ENCODE peak calls at places on chromosomes 7 and 10, in six cellular contexts. K is GM20000; Z is RWPE1; H is endothelial cell; T is CD4-positive, alpha-beta T cell; Q is heart right ventricle. C is an unnamed sample.

GRCh38 chr10:96512997-96513685 is 585 bp downstream of the TLL2 start:
- DNase-seq in Z (no peak), K (peak), T (no peak), Q (peak), H (no peak), C (no peak)

GRCh38 chr7:44791278-44792219 is 4.9 kb upstream of the PPIA start:
- DNase-seq in T (no peak), K (no peak), Z (no peak), Q (no peak), H (no peak), C (no peak)

GRCh38 chr10:88733215-88733614 is 26.6 kb upstream of the LIPN start:
- DNase-seq in Q (no peak), Z (no peak), T (no peak), H (no peak), K (peak), C (no peak)

GRCh38 chr7:43790006-43790405 is 31.5 kb downstream of the BLVRA start:
- DNase-seq in Q (no peak), K (no peak), T (no peak), H (no peak), Z (no peak), C (no peak)

GRCh38 chr10:11557513-11557912 is 53.9 kb downstream of the USP6NL start:
- DNase-seq in H (no peak), K (no peak), Z (no peak), Q (no peak), T (no peak), C (no peak)

GRCh38 chr10:82943142-82943541 is 1068.1 kb downstream of the NRG3 start:
- DNase-seq in T (no peak), H (no peak), Z (no peak), Q (no peak), K (no peak), C (no peak)

GRCh38 chr7:118082506-118082905 is 101.5 kb upstream of the LSM8 start:
- DNase-seq in Q (no peak), K (no peak), Z (no peak), T (no peak), H (no peak), C (no peak)

GRCh38 chr7:70833726-70834125 is 298.2 kb upstream of the GALNT17 start:
- DNase-seq in H (no peak), Z (peak), K (no peak), T (no peak), Q (no peak), C (no peak)

GRCh38 chr10:101939718-101940117 is 96.1 kb upstream of the KCNIP2 start:
- DNase-seq in Q (no peak), T (no peak), H (no peak), Z (no peak), K (no peak), C (peak)

GRCh38 chr7:1041471-1042160 is 2.7 kb upstream of the GPR146 start:
- DNase-seq in Q (no peak), Z (no peak), T (no peak), H (no peak), K (no peak), C (no peak)

GRCh38 chr7:134546903-134547737 is 1.8 kb upstream of the AKR1B15 start:
- DNase-seq in Z (no peak), K (no peak), H (peak), T (peak), Q (peak), C (peak)

GRCh38 chr10:43396061-43396927 is 12.7 kb downstream of the HNRNPF start:
- DNase-seq in Q (peak), T (peak), H (peak), Z (peak), K (peak), C (peak)

GRCh38 chr7:100053201-100053600 is 3.6 kb downstream of the ZSCAN21 start:
- DNase-seq in H (peak), Q (no peak), K (peak), T (peak), Z (peak), C (peak)

GRCh38 chr10:21811245-21811585 is 192.3 kb downstream of the DNAJC1 start:
- DNase-seq in T (no peak), Q (no peak), Z (peak), H (no peak), K (no peak), C (peak)

GRCh38 chr10:18610517-18610916 is 40.9 kb downstream of the NSUN6 start:
- DNase-seq in Z (peak), Q (no peak), H (no peak), T (no peak), K (no peak), C (peak)

GRCh38 chr10:48444266-48444665 is 137.8 kb downstream of the MAPK8 start:
- DNase-seq in T (no peak), Z (peak), Q (no peak), K (no peak), H (no peak), C (peak)

GRCh38 chr10:119675483-119676170 is 24.4 kb downstream of the BAG3 start:
- DNase-seq in Z (no peak), H (no peak), Q (no peak), K (no peak), T (no peak), C (no peak)

GRCh38 chr10:81096558-81096957 is 558.9 kb downstream of the SH2D4B start:
- DNase-seq in T (no peak), H (no peak), K (no peak), Z (no peak), Q (no peak), C (no peak)

GRCh38 chr7:122123746-122124145 is 20.3 kb downstream of the AASS start:
- DNase-seq in Q (no peak), Z (no peak), T (no peak), K (no peak), H (no peak), C (no peak)

GRCh38 chr7:69640925-69641594 is 42.8 kb downstream of the AUTS2 start:
- DNase-seq in K (no peak), T (no peak), H (no peak), Q (no peak), Z (no peak), C (no peak)

GRCh38 chr7:73980206-73980605 is 47.8 kb upstream of the ELN start:
- DNase-seq in Z (no peak), Q (no peak), H (no peak), K (no peak), T (no peak), C (no peak)

GRCh38 chr7:98562336-98563182 is 54.5 kb upstream of the NPTX2 start:
- DNase-seq in K (no peak), Z (no peak), H (no peak), T (no peak), Q (no peak), C (no peak)

GRCh38 chr7:30800785-30801252 is 29.6 kb downstream of the MINDY4 start:
- DNase-seq in H (peak), T (peak), Q (no peak), Z (peak), K (peak), C (peak)

GRCh38 chr10:6052247-6053221 is 9.6 kb downstream of the IL2RA start:
- DNase-seq in T (peak), Q (no peak), H (no peak), Z (peak), K (no peak), C (peak)

GRCh38 chr7:74059681-74060588 is 23.7 kb upstream of the LIMK1 start:
- DNase-seq in K (no peak), Q (peak), T (no peak), Z (peak), H (no peak), C (peak)

GRCh38 chr10:71666607-71667373 is 52.8 kb downstream of the C10orf105 start:
- DNase-seq in T (no peak), Q (no peak), K (peak), Z (no peak), H (no peak), C (no peak)

GRCh38 chr7:898855-899681 is 22.7 kb downstream of the GET4 start:
- DNase-seq in Z (no peak), Q (no peak), H (no peak), T (no peak), K (no peak), C (no peak)

GRCh38 chr7:129390314-129390713 is 43.9 kb upstream of the STRIP2 start:
- DNase-seq in Z (no peak), K (no peak), T (no peak), H (no peak), Q (no peak), C (no peak)

GRCh38 chr7:2660359-2661095 is 27.5 kb upstream of the AMZ1 start:
- DNase-seq in H (no peak), Q (no peak), K (no peak), T (no peak), Z (no peak), C (no peak)
- TF ChIP-seq CTCF in H (peak), Q (no peak), K (peak), T (no peak), Z (peak), C (peak)

GRCh38 chr10:132443605-132443997 is 46.6 kb downstream of the PWWP2B start:
- DNase-seq in Z (no peak), K (peak), H (no peak), Q (no peak), T (peak), C (peak)
- TF ChIP-seq CTCF in Z (peak), K (peak), H (no peak), Q (no peak), T (peak), C (peak)

GRCh38 chr7:5622286-5622685 is 159.2 kb downstream of the RNF216 start:
- DNase-seq in K (no peak), H (no peak), T (no peak), Z (no peak), Q (no peak), C (no peak)

GRCh38 chr7:5621776-5622175 is 159.7 kb downstream of the RNF216 start:
- DNase-seq in H (no peak), K (no peak), T (no peak), Q (no peak), Z (no peak), C (no peak)

GRCh38 chr7:5622746-5623145 is 158.7 kb downstream of the RNF216 start:
- DNase-seq in T (no peak), Z (no peak), K (no peak), H (no peak), Q (no peak), C (no peak)

GRCh38 chr7:5620459-5620881 is 161.0 kb downstream of the RNF216 start:
- DNase-seq in K (no peak), T (no peak), Q (no peak), H (no peak), Z (no peak), C (no peak)

DNA sequence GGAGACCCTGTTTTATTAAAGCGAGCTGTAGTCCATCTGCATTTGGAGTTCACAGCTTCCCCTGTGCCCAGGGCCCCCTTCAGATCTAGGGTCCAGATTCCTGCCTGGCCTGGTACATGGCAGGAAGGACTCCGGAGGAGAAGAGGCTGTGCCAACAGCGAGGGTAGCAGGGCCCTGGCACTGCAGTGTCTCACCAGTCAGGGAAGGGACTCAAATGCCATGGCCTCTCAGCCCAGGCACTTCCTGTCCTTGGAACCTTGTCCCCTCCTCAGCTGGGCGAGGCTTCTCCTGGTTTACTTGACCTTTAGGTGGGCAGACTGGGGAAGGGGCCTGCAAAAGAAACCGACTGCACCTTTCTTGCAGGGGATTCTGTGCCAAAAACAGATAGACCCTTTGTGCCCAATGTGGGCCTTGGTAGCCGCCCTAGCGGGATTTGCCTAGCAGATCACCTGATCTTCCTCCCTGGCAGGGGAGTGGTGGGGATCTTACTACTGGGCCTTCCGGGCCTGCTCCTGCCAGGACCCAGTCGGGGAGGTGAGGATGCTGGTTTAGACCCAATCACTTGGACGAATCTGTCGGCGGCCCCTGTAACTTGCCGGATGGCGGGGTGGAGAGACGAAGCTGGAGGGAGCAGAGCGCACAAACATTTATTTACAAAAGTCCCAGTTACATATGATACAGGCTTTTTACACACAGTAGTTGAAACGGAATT is 161.9 kb downstream of the RNF216 start:
- DNase-seq in T (no peak), Q (no peak), K (no peak), H (no peak), Z (no peak), C (no peak)
- TF ChIP-seq CTCF in T (no peak), Q (no peak), K (no peak), H (no peak), Z (no peak), C (no peak)

GRCh38 chr7:75905785-75906604 is 9.0 kb upstream of the POR start:
- DNase-seq in Z (peak), H (peak), Q (peak), T (no peak), K (no peak), C (peak)
- TF ChIP-seq CTCF in Z (no peak), H (no peak), Q (no peak), T (no peak), K (no peak), C (no peak)

GRCh38 chr10:1578392-1579140 is 158.8 kb downstream of the ADARB2 start:
- DNase-seq in T (no peak), H (no peak), K (no peak), Z (no peak), Q (no peak), C (no peak)

GRCh38 chr10:1579671-1580070 is 157.7 kb downstream of the ADARB2 start:
- DNase-seq in Q (no peak), T (no peak), H (no peak), Z (no peak), K (no peak), C (no peak)

GRCh38 chr10:1577945-1578344 is 159.4 kb downstream of the ADARB2 start:
- DNase-seq in Z (no peak), Q (no peak), T (no peak), K (no peak), H (no peak), C (no peak)

GRCh38 chr10:1579141-1579491 is 158.2 kb downstream of the ADARB2 start:
- DNase-seq in H (no peak), Z (no peak), T (no peak), K (no peak), Q (no peak), C (no peak)

DNA sequence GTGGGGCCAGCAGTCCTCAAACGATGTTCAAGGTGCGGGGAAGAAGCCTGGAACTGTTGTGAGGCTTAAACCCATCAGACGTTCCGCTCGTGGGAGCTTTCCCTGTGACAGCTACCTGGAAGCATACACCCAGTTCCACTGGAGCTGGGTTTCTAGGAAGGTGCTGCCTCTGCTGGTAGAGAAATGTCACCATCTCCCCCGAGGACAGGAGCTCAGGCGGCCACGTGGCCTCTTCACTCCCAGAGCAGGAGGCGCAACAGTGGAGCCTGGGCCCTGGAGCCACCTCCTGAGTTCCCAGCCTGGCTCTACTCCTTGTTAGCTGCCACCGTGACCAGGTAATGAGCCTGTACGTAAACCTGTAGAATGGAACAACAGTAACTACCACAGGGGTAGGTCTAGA is 156.1 kb downstream of the ADARB2 start:
- DNase-seq in T (no peak), Z (no peak), H (no peak), Q (no peak), K (no peak), C (no peak)
- TF ChIP-seq CTCF in T (no peak), Z (no peak), H (no peak), Q (no peak), K (no peak), C (no peak)

GRCh38 chr10:60662917-60663614 is 115.2 kb upstream of the CDK1 start:
- DNase-seq in Z (no peak), T (no peak), H (no peak), Q (no peak), K (no peak), C (no peak)
- TF ChIP-seq CTCF in Z (no peak), T (no peak), H (no peak), Q (no peak), K (no peak), C (no peak)

DNA sequence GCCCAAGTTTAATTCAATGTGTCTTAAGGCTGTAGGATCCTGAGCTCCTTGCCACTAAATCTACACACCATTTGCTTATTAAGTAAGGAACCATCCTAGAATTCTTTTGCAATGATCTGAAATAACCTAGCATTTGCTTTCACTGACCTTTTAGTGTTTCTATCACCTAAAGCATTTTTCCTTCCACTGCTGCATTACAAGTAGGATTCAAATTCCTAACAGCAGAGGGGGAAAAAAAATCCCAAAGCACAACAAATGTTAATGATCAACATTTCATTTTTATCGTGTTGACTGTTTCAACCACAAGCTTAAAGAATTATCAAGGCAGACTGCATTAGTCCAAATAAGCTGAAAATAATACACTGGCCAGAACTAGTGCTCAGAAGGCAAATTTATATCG is 174.7 kb upstream of the TCF7L2 start:
- DNase-seq in Q (no peak), K (no peak), Z (no peak), H (no peak), T (no peak), C (no peak)
- TF ChIP-seq CTCF in Q (no peak), K (no peak), Z (no peak), H (no peak), T (no peak), C (no peak)

GRCh38 chr10:51348622-51349021 is 274.3 kb downstream of the PRKG1 start:
- DNase-seq in Z (no peak), T (no peak), Q (no peak), H (no peak), K (no peak), C (no peak)
- TF ChIP-seq CTCF in Z (no peak), T (no peak), Q (no peak), H (no peak), K (no peak), C (no peak)

GRCh38 chr10:84204122-84204521 is 9.8 kb downstream of the CDHR1 start:
- DNase-seq in K (peak), Q (no peak), Z (no peak), T (no peak), H (no peak), C (peak)

GRCh38 chr10:84202349-84202748 is 8.0 kb downstream of the CDHR1 start:
- DNase-seq in H (no peak), K (no peak), Q (no peak), T (no peak), Z (no peak), C (no peak)

GRCh38 chr10:84201244-84201606 is 6.9 kb downstream of the CDHR1 start:
- DNase-seq in T (no peak), K (no peak), Z (no peak), H (no peak), Q (no peak), C (no peak)

GRCh38 chr10:84200537-84201243 is 6.4 kb downstream of the CDHR1 start:
- DNase-seq in Q (no peak), K (no peak), T (no peak), H (no peak), Z (no peak), C (no peak)

GRCh38 chr10:84201682-84202081 is 7.3 kb downstream of the CDHR1 start:
- DNase-seq in K (no peak), Q (no peak), T (no peak), Z (no peak), H (no peak), C (no peak)
- TF ChIP-seq CTCF in K (no peak), Q (no peak), T (no peak), Z (no peak), H (no peak), C (no peak)